ENCODE peak calls at places on chromosomes 13 and 19, in nine cellular contexts. W is heart left ventricle, V is HCT116, K is thyroid gland, O is breast epithelium, H is body of pancreas, J is GM12891, F is transverse colon, T is NB4. N is an unnamed sample.

GRCh38 chr19:52648336-52648990 is 10.3 kb upstream of the ZNF83 start:
- DNase-seq in W (no peak), V (no peak), K (no peak), O (no peak), H (no peak), J (no peak), F (no peak), T (no peak), N (no peak)

GRCh38 chr13:28574617-28575142 is 79.8 kb upstream of the FLT1 start:
- DNase-seq in W (peak), V (peak), K (no peak), O (no peak), H (no peak), J (no peak), F (peak), T (peak), N (peak)

GRCh38 chr13:24264976-24265375 is 44.4 kb upstream of the C1QTNF9 start:
- DNase-seq in W (no peak), V (no peak), K (peak), O (no peak), H (no peak), J (no peak), F (peak), T (no peak), N (no peak)

GRCh38 chr19:34363094-34363493 is 1.9 kb upstream of the GPI start:
- DNase-seq in W (no peak), V (no peak), K (no peak), O (no peak), H (no peak), J (no peak), F (no peak), T (no peak), N (no peak)

GRCh38 chr13:20161275-20161950 is 561 bp upstream of the GJA3 start:
- DNase-seq in W (peak), V (no peak), K (peak), O (no peak), H (no peak), J (no peak), F (peak), T (peak), N (no peak)

GRCh38 chr19:50520822-50521465 is 7.2 kb upstream of the ASPDH start:
- DNase-seq in W (no peak), V (no peak), K (no peak), O (no peak), H (no peak), J (no peak), F (no peak), T (no peak), N (no peak)

GRCh38 chr13:40664100-40665060 is 2.1 kb downstream of the FOXO1 start:
- DNase-seq in W (peak), V (no peak), K (peak), O (peak), H (peak), J (peak), F (peak), T (peak), N (no peak)

GRCh38 chr13:102825400-102825799 is 20.4 kb upstream of the ERCC5 start:
- DNase-seq in W (no peak), V (no peak), K (no peak), O (no peak), H (no peak), J (no peak), F (no peak), T (no peak), N (no peak)

GRCh38 chr13:96403241-96403640 is 313.3 kb downstream of the HS6ST3 start:
- DNase-seq in W (no peak), V (no peak), K (no peak), O (no peak), H (no peak), J (no peak), F (no peak), T (no peak), N (no peak)

GRCh38 chr19:45250216-45250831 is 747 bp upstream of the MARK4 start:
- DNase-seq in W (no peak), V (no peak), K (no peak), O (no peak), H (no peak), J (no peak), F (peak), T (no peak), N (no peak)

GRCh38 chr19:46718157-46718933 is 1.4 kb upstream of the PRKD2 start:
- DNase-seq in W (no peak), V (no peak), K (no peak), O (no peak), H (peak), J (peak), F (peak), T (peak), N (no peak)

GRCh38 chr19:44051654-44052402 is at the start of gene ZNF223:
- DNase-seq in W (peak), V (no peak), K (peak), O (peak), H (peak), J (peak), F (peak), T (peak), N (peak)

GRCh38 chr13:112453207-112453829 is 77.2 kb downstream of the SPACA7 start:
- DNase-seq in W (no peak), V (no peak), K (no peak), O (no peak), H (no peak), J (no peak), F (no peak), T (no peak), N (no peak)

GRCh38 chr19:13429563-13429962 is 76.7 kb downstream of the CACNA1A start:
- DNase-seq in W (no peak), V (no peak), K (no peak), O (no peak), H (no peak), J (no peak), F (no peak), T (no peak), N (no peak)

GRCh38 chr19:19460258-19460731 is 54.8 kb downstream of the GATAD2A start:
- DNase-seq in W (no peak), V (no peak), K (no peak), O (no peak), H (no peak), J (no peak), F (no peak), T (peak), N (no peak)

GRCh38 chr19:36331353-36332228 is 47.4 kb downstream of the ZFP14 start:
- DNase-seq in W (peak), V (no peak), K (peak), O (peak), H (peak), J (peak), F (peak), T (no peak), N (peak)

GRCh38 chr19:21221653-21222052 is 79.8 kb downstream of the ZNF431 start:
- DNase-seq in W (no peak), V (no peak), K (no peak), O (no peak), H (no peak), J (no peak), F (no peak), T (no peak), N (no peak)

GRCh38 chr13:40273173-40274000 is 393.1 kb downstream of the FOXO1 start:
- DNase-seq in W (no peak), V (no peak), K (no peak), O (peak), H (no peak), J (no peak), F (no peak), T (no peak), N (no peak)

GRCh38 chr13:33411312-33411711 is 125.8 kb upstream of the STARD13 start:
- DNase-seq in W (no peak), V (no peak), K (no peak), O (no peak), H (no peak), J (no peak), F (no peak), T (no peak), N (no peak)

GRCh38 chr13:75505327-75505726 is 23.4 kb upstream of the TBC1D4 start:
- DNase-seq in W (no peak), V (no peak), K (no peak), O (no peak), H (no peak), J (no peak), F (no peak), T (peak), N (no peak)

GRCh38 chr13:100788540-100788939 is 113.9 kb upstream of the TMTC4 start:
- DNase-seq in W (no peak), V (no peak), K (no peak), O (no peak), H (no peak), J (no peak), F (no peak), T (no peak), N (no peak)

GRCh38 chr13:108342369-108343289 is 73.1 kb downstream of the TNFSF13B start:
- DNase-seq in W (no peak), V (peak), K (no peak), O (no peak), H (no peak), J (no peak), F (no peak), T (peak), N (no peak)

GRCh38 chr19:6220385-6221191 is 59.2 kb downstream of the MLLT1 start:
- DNase-seq in W (no peak), V (no peak), K (no peak), O (peak), H (peak), J (no peak), F (peak), T (no peak), N (no peak)

GRCh38 chr13:98025480-98026025 is 72.1 kb downstream of the IPO5 start:
- DNase-seq in W (no peak), V (no peak), K (no peak), O (no peak), H (no peak), J (no peak), F (no peak), T (no peak), N (no peak)

GRCh38 chr13:27177852-27178251 is 6.2 kb upstream of the USP12 start:
- DNase-seq in W (no peak), V (no peak), K (no peak), O (no peak), H (no peak), J (no peak), F (no peak), T (no peak), N (no peak)

GRCh38 chr19:45154064-45154827 is 6.5 kb downstream of the NKPD1 start:
- DNase-seq in W (peak), V (peak), K (no peak), O (no peak), H (no peak), J (no peak), F (no peak), T (peak), N (peak)

GRCh38 chr13:79626924-79627323 is 146.0 kb downstream of the NDFIP2 start:
- DNase-seq in W (no peak), V (no peak), K (no peak), O (no peak), H (no peak), J (no peak), F (no peak), T (no peak), N (no peak)

GRCh38 chr13:114044486-114044885 is 70.6 kb upstream of the C13orf46 start:
- DNase-seq in W (no peak), V (no peak), K (no peak), O (peak), H (no peak), J (no peak), F (no peak), T (peak), N (no peak)

GRCh38 chr13:31367410-31367809 is 167.6 kb downstream of the B3GLCT start:
- DNase-seq in W (no peak), V (no peak), K (no peak), O (no peak), H (no peak), J (no peak), F (no peak), T (no peak), N (no peak)

GRCh38 chr19:18284710-18285430 is 3.4 kb upstream of the JUND start:
- DNase-seq in W (no peak), V (no peak), K (no peak), O (no peak), H (no peak), J (no peak), F (no peak), T (no peak), N (no peak)
- TF ChIP-seq POLR2A in W (no peak), V (no peak), K (no peak), O (no peak), H (no peak), J (no peak), F (no peak), T (no peak), N (no peak)

DNA sequence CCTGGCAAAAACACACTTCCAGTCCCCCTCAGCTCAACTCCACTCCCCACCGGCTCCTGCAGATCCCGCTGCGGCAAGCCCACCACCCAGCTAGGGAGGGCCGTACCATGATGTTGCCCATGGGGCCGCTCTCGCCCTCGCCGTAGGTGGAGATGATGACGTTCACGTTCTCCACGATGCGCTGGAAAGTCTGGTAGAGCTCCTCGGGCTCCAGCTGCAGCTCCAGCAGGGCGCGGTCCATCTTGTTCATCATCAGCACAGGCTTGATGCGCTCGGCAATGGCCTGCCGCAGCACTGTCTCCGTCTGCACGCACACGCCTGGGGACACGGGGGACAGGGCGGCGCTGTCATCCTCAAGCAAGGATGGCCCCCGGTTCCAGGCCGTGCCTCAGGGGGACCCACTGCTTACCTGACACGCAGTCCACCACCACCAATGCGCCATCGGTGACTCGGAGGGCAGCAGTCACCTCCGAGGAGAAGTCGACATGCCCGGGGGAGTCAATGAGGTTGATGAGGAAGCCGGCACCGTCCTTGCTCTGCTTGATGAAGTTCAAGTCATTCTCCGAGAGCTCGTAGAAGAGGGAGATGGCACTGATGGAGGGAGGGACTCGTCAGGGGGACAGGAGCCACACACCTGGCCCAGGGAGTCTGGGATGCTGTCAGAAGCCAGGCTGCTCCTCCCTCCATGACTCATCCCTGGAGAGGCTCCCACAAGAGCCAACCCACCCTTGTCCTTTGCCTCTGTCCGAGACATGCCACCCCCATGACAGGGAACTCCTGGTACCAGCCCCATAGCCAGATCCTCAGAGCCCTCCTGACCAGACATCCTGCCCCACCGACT is 2.3 kb downstream of the EEF2 start:
- DNase-seq in W (peak), V (no peak), K (no peak), O (peak), H (no peak), J (peak), F (no peak), T (peak), N (no peak)
- TF ChIP-seq POLR2A in W (no peak), V (no peak), K (no peak), O (no peak), H (no peak), J (peak), F (no peak), T (no peak), N (no peak)

GRCh38 chr13:74434782-74435181 is 300.6 kb upstream of the KLF12 start:
- DNase-seq in W (no peak), V (no peak), K (no peak), O (no peak), H (no peak), J (no peak), F (no peak), T (no peak), N (no peak)
- TF ChIP-seq POLR2A in W (no peak), V (no peak), K (no peak), O (no peak), H (no peak), J (no peak), F (no peak), T (no peak), N (no peak)

GRCh38 chr13:110559986-110560385 is 1.5 kb downstream of the RAB20 start:
- DNase-seq in W (no peak), V (no peak), K (no peak), O (no peak), H (no peak), J (no peak), F (no peak), T (no peak), N (no peak)

GRCh38 chr13:110557610-110558305 is 3.8 kb downstream of the RAB20 start:
- DNase-seq in W (no peak), V (no peak), K (peak), O (no peak), H (peak), J (no peak), F (no peak), T (no peak), N (no peak)

GRCh38 chr13:110560606-110561334 is 752 bp downstream of the RAB20 start:
- DNase-seq in W (peak), V (no peak), K (peak), O (no peak), H (peak), J (peak), F (peak), T (peak), N (no peak)

GRCh38 chr13:110561335-110562033 is at the start of gene RAB20:
- DNase-seq in W (peak), V (peak), K (peak), O (peak), H (peak), J (peak), F (peak), T (peak), N (peak)

GRCh38 chr13:110559429-110559943 is 2.0 kb downstream of the RAB20 start:
- DNase-seq in W (peak), V (no peak), K (peak), O (peak), H (peak), J (no peak), F (peak), T (no peak), N (no peak)
- TF ChIP-seq POLR2A in W (no peak), V (no peak), K (peak), O (no peak), H (peak), J (no peak), F (peak), T (no peak), N (no peak)

DNA sequence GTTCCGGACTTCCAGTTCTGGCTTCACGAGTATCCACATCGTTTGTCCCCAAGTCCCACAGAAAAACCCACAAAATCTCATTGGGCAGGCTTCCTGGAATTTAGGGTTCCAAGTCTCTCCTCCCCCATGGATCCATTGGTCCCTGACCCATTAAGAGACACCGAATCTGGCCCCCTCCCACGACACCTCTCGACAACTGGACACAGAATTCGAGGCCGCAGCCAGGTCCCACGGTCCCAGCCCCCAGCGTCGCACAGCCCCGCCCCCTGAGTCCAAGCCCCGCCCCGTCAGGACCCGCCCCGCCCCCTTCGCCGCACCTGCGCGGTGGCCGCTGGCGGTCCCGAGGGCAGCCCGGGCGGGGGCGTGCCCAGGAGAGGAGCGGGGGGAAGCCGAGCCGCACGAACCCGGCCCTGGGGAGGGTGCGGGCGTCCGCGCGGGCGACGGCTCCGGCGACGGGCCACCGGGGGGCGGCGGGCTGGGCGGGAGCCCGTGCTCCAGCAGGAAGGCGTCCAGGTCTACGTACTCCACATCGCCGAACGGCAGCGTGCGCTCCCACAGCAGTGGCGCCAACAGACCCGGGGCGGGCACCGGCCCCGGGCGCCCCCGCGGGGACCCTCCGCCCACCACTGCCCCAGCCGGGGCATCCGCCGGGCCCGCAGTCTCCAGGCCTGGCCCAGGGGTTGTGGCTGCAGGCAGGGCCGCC is 1.8 kb downstream of the DBP start:
- DNase-seq in W (peak), V (no peak), K (peak), O (no peak), H (peak), J (peak), F (peak), T (peak), N (no peak)
- TF ChIP-seq POLR2A in W (peak), V (peak), K (peak), O (no peak), H (no peak), J (no peak), F (no peak), T (no peak), N (peak)

DNA sequence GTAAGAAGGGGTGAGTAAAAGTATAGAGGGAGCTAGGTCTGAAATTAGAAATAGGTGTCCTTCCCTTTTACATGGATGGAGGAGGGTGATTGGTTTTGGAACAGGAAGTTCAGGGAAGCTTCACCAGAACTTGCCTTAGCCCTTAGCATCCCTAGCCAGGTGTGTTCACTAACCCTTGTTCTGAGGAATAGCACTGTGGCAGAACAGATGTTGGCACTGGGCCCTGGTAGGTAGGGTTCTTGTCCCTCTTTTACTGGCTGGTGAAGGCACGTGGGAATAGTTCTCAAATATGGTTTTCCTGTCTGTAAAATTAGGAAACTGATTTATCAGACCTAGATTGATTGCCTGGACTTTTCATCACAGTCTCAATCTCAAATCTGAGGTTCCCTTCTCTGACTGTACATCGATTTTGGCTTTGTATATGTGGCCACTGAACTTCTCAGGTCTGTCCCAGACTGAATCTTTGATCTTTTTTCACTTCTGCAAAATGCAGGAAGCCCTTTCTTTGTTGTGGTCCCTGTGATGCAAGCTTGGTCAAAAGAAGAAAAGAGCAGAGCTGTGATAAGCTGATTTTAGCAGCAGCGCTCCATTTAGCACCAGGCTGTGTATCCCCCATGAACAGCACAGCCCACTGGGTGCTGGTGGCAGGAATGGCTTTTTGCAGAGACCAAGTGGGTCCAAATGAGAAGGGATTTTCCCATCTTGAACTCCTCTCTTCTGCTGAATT is 86.2 kb upstream of the HTR2A start:
- DNase-seq in W (no peak), V (no peak), K (no peak), O (no peak), H (no peak), J (peak), F (peak), T (peak), N (no peak)
- TF ChIP-seq POLR2A in W (no peak), V (no peak), K (no peak), O (no peak), H (no peak), J (no peak), F (no peak), T (no peak), N (no peak)

DNA sequence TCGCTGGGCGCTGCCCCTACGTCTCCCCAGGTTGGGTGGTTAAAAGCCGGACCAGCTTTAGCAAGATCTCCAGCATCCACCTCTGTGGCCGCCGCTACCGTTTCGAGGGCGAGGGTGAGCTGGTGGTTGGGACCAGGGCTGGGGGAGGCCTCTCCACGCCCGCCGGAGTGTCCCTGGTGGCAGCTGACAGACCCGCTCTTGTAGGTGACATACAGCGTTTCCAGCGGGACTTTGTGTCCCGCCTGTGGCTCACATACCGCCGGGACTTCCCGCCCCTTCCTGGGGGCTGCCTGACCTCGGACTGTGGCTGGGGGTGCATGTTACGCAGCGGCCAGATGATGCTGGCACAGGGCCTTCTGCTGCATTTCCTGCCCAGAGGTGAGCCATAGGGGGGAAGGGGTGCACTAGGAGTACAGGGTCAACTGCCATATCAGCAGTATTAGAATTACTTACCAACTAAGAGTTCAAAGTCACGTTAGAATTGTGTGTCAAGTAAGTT is 1.1 kb downstream of the ATG4D start:
- DNase-seq in W (no peak), V (no peak), K (peak), O (no peak), H (peak), J (no peak), F (no peak), T (peak), N (no peak)
- TF ChIP-seq POLR2A in W (no peak), V (no peak), K (no peak), O (no peak), H (no peak), J (no peak), F (no peak), T (no peak), N (no peak)